ENCODE peak calls at places on chromosome 14, in five cellular contexts. N, M, Q, O and U are unnamed samples.

GRCh38 chr14:40485688-40486087 is 1053.5 kb upstream of the FBXO33 start:
- DNase-seq in Q (no peak), N (no peak), M (no peak), O (no peak), U (no peak)

GRCh38 chr14:95561001-95561412 is 26.2 kb downstream of the GLRX5 start:
- DNase-seq in Q (peak), M (peak), N (peak), O (peak), U (peak)

GRCh38 chr14:56098021-56098420 is 20.2 kb upstream of the PELI2 start:
- DNase-seq in M (no peak), N (no peak), O (no peak), Q (no peak), U (peak)

GRCh38 chr14:73245401-73246325 is 8.4 kb downstream of the PAPLN start:
- DNase-seq in N (no peak), Q (no peak), M (peak), O (no peak), U (peak)

GRCh38 chr14:73477618-73478266 is 13.0 kb upstream of the RIOX1 start:
- DNase-seq in Q (no peak), N (no peak), O (peak), M (no peak), U (no peak)

GRCh38 chr14:75188520-75189267 is 12.3 kb upstream of the TMED10 start:
- DNase-seq in M (no peak), N (no peak), Q (no peak), O (peak), U (no peak)

GRCh38 chr14:90398315-90398811 is 1.5 kb downstream of the CALM1 start:
- DNase-seq in M (peak), O (no peak), Q (peak), N (peak), U (peak)

GRCh38 chr14:106491851-106492250 is 965.5 kb downstream of the TMEM121 start:
- DNase-seq in O (no peak), N (peak), M (no peak), Q (no peak), U (peak)

GRCh38 chr14:80047761-80048160 is 163.5 kb downstream of the DIO2 start:
- DNase-seq in Q (no peak), O (no peak), N (no peak), M (no peak), U (no peak)

GRCh38 chr14:105502446-105503295 is 11.6 kb downstream of the TEDC1 start:
- DNase-seq in O (no peak), Q (no peak), M (no peak), N (no peak), U (no peak)

GRCh38 chr14:54606631-54607133 is 39.8 kb downstream of the SAMD4A start:
- DNase-seq in M (no peak), Q (no peak), N (no peak), O (no peak), U (no peak)

GRCh38 chr14:33765251-33765650 is 185.6 kb downstream of the EGLN3 start:
- DNase-seq in N (no peak), M (peak), O (no peak), Q (no peak), U (peak)

GRCh38 chr14:24938593-24938992 is 111.4 kb downstream of the STXBP6 start:
- DNase-seq in M (no peak), O (no peak), Q (no peak), N (no peak), U (no peak)

GRCh38 chr14:22390824-22391461 is 198.1 kb downstream of the DAD1 start:
- DNase-seq in O (peak), N (peak), Q (no peak), M (no peak), U (no peak)

GRCh38 chr14:100577986-100578431 is 9.2 kb downstream of the BEGAIN start:
- DNase-seq in O (no peak), N (no peak), M (no peak), Q (no peak), U (no peak)

GRCh38 chr14:57957441-57957840 is 91.5 kb upstream of the SLC35F4 start:
- DNase-seq in Q (no peak), O (no peak), M (no peak), N (peak), U (no peak)

GRCh38 chr14:28676481-28676880 is 90.1 kb upstream of the FOXG1 start:
- DNase-seq in N (peak), M (no peak), Q (no peak), O (no peak), U (no peak)

GRCh38 chr14:77848031-77848430 is 48.1 kb downstream of the ADCK1 start:
- DNase-seq in Q (no peak), M (no peak), N (no peak), O (no peak), U (no peak)

GRCh38 chr14:99408286-99408970 is 72.2 kb downstream of the SETD3 start:
- DNase-seq in O (no peak), Q (no peak), M (no peak), N (no peak), U (no peak)